ENCODE peak calls at places on chromosomes 6 and 20, in seven cellular contexts. V is naive thymus-derived CD4-positive, alpha-beta T cell; M is effector memory CD4-positive, alpha-beta T cell; A is upper lobe of right lung; W is uterus; L is transverse colon; I is neural progenitor cell. K is an unnamed sample.

GRCh38 chr6:3212261-3212660 is 15.2 kb downstream of the TUBB2B start:
- DNase-seq in M (no peak), I (no peak), W (no peak), V (no peak), L (no peak), A (no peak), K (no peak)

GRCh38 chr6:52994789-52995078 is 350 bp downstream of the GSTA4 start:
- DNase-seq in A (peak; percentile 77), L (peak; percentile 34), I (no peak), M (no peak), V (no peak), W (peak; percentile 38), K (no peak)

GRCh38 chr6:64023693-64024092 is 388.1 kb downstream of the PHF3 start:
- DNase-seq in I (no peak), V (no peak), W (no peak), A (no peak), L (no peak), M (no peak), K (no peak)

GRCh38 chr6:105001906-105002305 is 45.0 kb downstream of the LIN28B start:
- DNase-seq in I (no peak), L (no peak), M (no peak), W (no peak), V (no peak), A (no peak), K (no peak)

GRCh38 chr6:130760006-130760405 is 67.2 kb upstream of the SMLR1 start:
- DNase-seq in L (no peak), M (no peak), W (no peak), V (no peak), A (no peak), I (peak; percentile 66), K (no peak)

GRCh38 chr6:36204068-36204753 is 7.7 kb downstream of the BRPF3 start:
- DNase-seq in A (no peak), L (no peak), V (no peak), W (no peak), M (peak; percentile 22), I (no peak), K (peak; percentile 79)

GRCh38 chr6:108798672-108799355 is 49.4 kb upstream of the ARMC2 start:
- DNase-seq in A (no peak), M (no peak), L (peak; percentile 54), V (peak; percentile 17), I (peak; percentile 30), W (peak; percentile 32), K (peak; percentile 71)

GRCh38 chr6:132198040-132198439 is 203.2 kb downstream of the MOXD1 start:
- DNase-seq in L (no peak), V (no peak), W (no peak), A (no peak), M (no peak), I (no peak), K (no peak)

DNA sequence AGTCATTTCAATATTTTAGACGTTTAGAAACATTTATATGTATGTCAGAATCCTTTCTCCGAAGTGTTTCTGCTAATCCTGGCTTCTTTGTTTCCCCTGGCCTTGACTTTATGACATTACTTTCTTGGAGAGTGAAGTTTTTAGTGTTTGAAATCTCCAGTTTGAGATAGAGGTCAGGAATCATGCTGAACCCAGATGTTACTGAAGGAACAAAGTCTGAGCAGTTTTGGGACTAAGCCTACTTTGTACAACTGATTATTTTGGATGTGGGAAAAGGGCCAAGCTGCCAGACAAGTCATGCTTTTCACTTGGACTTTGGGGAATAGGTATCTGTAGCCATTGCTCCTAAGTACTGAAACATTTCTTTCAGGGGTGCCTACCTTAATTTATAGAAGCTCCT is 2.3 kb downstream of the RNF144B start:
- DNase-seq in M (no peak), L (no peak), W (no peak), V (no peak), I (no peak), A (no peak), K (no peak)
- H3K4me3 ChIP-seq in M (no peak overlapping the region), L (no peak overlapping the region), W (peak overlapping the region; percentile 1), V (no peak overlapping the region), I (no peak overlapping the region), A (peak overlapping the region; percentile 73), K (no peak overlapping the region)

GRCh38 chr6:30295844-30296243 is 30.9 kb upstream of the TRIM39 start:
- DNase-seq in M (no peak), A (no peak), L (no peak), W (no peak), V (no peak), I (no peak), K (no peak)
- H3K36me3 ChIP-seq in M (peaks cover 27% of the 10 kb centered on the region), A (peaks cover 44% of the 10 kb centered on the region), L (peaks cover 9% of the 10 kb centered on the region), W (no peaks in the 10 kb centered on the region), V (peaks cover 7% of the 10 kb centered on the region), I (peaks cover 25% of the 10 kb centered on the region), K (peaks cover 9% of the 10 kb centered on the region)

GRCh38 chr6:149979293-149979692 is 15.6 kb downstream of the ULBP1 start:
- DNase-seq in A (no peak), M (no peak), V (no peak), I (no peak), W (no peak), L (no peak), K (no peak)

GRCh38 chr6:149969635-149970034 is 5.9 kb downstream of the ULBP1 start:
- DNase-seq in L (no peak), M (no peak), A (no peak), I (no peak), W (no peak), V (no peak), K (no peak)

GRCh38 chr6:149978610-149979009 is 14.9 kb downstream of the ULBP1 start:
- DNase-seq in I (no peak), V (no peak), M (no peak), A (no peak), W (no peak), L (no peak), K (no peak)

GRCh38 chr6:149974825-149975224 is 11.1 kb downstream of the ULBP1 start:
- DNase-seq in W (no peak), L (no peak), I (peak; percentile 26), V (no peak), A (no peak), M (no peak), K (no peak)

DNA sequence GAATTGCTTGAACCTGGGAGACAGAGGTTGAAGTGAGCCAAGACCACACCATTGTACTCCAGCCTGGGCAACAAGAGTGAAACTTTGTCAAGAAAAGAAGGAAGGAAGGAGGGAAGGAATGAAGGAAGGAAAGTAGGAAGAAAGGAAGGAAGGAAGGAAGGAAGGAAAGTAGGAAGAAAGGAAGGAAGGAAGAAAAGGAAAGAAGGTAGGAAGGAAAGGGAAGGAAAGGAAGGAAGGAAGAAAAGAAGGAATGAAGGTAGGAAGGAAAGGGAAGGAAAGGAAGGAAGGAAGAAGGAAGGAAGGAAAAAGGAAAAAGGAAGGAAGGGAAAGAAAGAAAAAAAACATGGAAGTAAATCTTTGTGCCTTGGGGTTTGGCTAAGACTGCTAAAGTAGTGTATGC is 11.7 kb downstream of the ULBP1 start:
- DNase-seq in I (no peak), L (no peak), M (no peak), W (no peak), A (no peak), V (no peak), K (no peak)
- H3K27me3 ChIP-seq in I (peaks cover 100% of the 10 kb centered on the region), L (peaks cover 77% of the 10 kb centered on the region), M (no peaks in the 10 kb centered on the region), W (peaks cover 4% of the 10 kb centered on the region), A (peaks cover 17% of the 10 kb centered on the region), V (no peaks in the 10 kb centered on the region), K (peaks cover 9% of the 10 kb centered on the region)

GRCh38 chr20:10432079-10432478 is 1.9 kb downstream of the MKKS start:
- DNase-seq in L (no peak), V (no peak), I (no peak), M (no peak), W (no peak), A (no peak), K (no peak)

GRCh38 chr20:10433014-10433622 is 904 bp downstream of the MKKS start:
- DNase-seq in W (no peak), V (no peak), M (no peak), A (no peak), I (peak; percentile 14), L (no peak), K (no peak)

GRCh38 chr20:10429443-10429981 is 4.5 kb downstream of the MKKS start:
- DNase-seq in L (peak; percentile 53), W (no peak), A (no peak), I (no peak), M (no peak), V (no peak), K (no peak)

GRCh38 chr20:10430000-10430466 is 4.0 kb downstream of the MKKS start:
- DNase-seq in W (no peak), V (no peak), L (no peak), A (no peak), I (no peak), M (no peak), K (no peak)

GRCh38 chr20:10430704-10431103 is 3.3 kb downstream of the MKKS start:
- DNase-seq in I (no peak), A (no peak), V (no peak), M (no peak), L (no peak), W (no peak), K (no peak)
- H3K4me3 ChIP-seq in I (no peak overlapping the region), A (no peak overlapping the region), V (no peak overlapping the region), M (no peak overlapping the region), L (no peak overlapping the region), W (no peak overlapping the region), K (no peak overlapping the region)

DNA sequence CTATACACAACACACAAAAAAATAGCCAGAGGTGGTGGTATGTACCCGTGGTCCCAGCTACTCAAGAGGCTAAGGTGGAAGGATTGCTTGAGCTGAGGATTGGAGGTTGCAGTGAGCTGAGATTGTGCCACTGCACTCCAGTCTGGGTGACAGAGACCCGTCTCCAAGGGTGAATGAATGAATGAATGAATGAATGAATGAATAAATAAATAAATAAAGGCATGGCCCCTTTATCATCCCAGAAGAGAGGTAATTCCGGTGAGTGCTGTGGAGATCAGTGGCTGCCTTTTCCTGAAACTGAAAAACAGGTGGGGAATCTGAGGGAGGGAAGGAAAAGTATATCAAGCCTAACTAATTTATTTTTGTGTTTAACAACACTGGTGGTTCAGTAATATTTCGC is 90.0 kb downstream of the JARID2 start:
- DNase-seq in L (no peak), M (no peak), V (no peak), W (no peak), I (no peak), A (no peak), K (no peak)
- H3K36me3 ChIP-seq in L (no peaks in the 10 kb centered on the region), M (peaks cover 3% of the 10 kb centered on the region), V (no peaks in the 10 kb centered on the region), W (no peaks in the 10 kb centered on the region), I (no peaks in the 10 kb centered on the region), A (no peaks in the 10 kb centered on the region), K (no peaks in the 10 kb centered on the region)

DNA sequence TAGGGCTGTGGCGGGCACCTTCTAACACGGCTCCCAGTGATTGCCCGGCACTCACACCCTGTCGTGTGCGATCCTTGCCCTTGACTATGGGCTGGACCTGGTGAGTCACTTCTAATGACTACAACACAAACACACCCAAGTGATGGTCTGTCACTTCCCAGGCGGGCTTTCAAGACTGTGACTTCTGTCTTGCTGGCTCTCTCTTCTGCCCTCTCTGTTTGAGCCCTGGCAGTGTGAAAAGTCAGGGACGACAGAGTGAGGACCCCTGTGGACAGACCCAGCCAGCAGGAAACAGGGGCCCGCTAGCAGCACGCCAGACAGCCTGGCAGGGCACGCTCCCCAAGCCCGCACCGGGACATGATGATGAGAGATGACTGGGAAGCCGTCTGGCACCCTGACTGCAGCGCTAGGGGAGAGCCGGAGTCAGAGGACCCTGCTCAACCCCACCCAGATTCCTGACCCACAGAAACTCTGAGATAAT is 43.0 kb downstream of the KIF16B start:
- DNase-seq in A (no peak), I (no peak), M (no peak), W (no peak), L (peak; percentile 87), V (no peak), K (no peak)
- H3K27me3 ChIP-seq in A (no peaks in the 10 kb centered on the region), I (no peaks in the 10 kb centered on the region), M (no peaks in the 10 kb centered on the region), W (no peaks in the 10 kb centered on the region), L (no peaks in the 10 kb centered on the region), V (no peaks in the 10 kb centered on the region), K (no peaks in the 10 kb centered on the region)